ENCODE peak calls at places on chromosomes 16 and 17, in six cellular contexts. M is aorta, O is hepatic stellate cell, J is fibroblast of the conjunctiva, I is NCI-H69, D is NCI-H146. B is an unnamed sample.

GRCh38 chr17:45930420-45930951 is 36.1 kb downstream of the MAPT start:
- DNase-seq in J (no peak), M (no peak), D (no peak), I (no peak), O (no peak), B (no peak)

GRCh38 chr16:85303354-85303883 is 191.1 kb upstream of the CIBAR2 start:
- DNase-seq in I (peak), M (peak), J (no peak), O (peak), D (no peak), B (peak)

GRCh38 chr17:38455288-38455915 is 27.1 kb downstream of the ARHGAP23 start:
- DNase-seq in D (peak), J (no peak), I (peak), O (no peak), M (no peak), B (no peak)

GRCh38 chr16:50509521-50510341 is 38.5 kb upstream of the NKD1 start:
- DNase-seq in D (no peak), J (no peak), M (no peak), O (no peak), I (peak), B (peak)

GRCh38 chr16:73572135-73572534 is 524.2 kb upstream of the ZFHX3 start:
- DNase-seq in M (peak), D (no peak), I (peak), J (no peak), O (no peak), B (no peak)

GRCh38 chr16:1746693-1747195 is 24.6 kb downstream of the NME3 start:
- DNase-seq in M (no peak), D (no peak), I (no peak), O (no peak), J (no peak), B (no peak)

GRCh38 chr17:68020451-68020779 is 15.1 kb upstream of the KPNA2 start:
- DNase-seq in D (no peak), M (no peak), J (no peak), I (peak), O (peak), B (no peak)

GRCh38 chr16:76378020-76378419 is 100.8 kb downstream of the CNTNAP4 start:
- DNase-seq in M (no peak), I (no peak), O (no peak), J (no peak), D (no peak), B (no peak)

GRCh38 chr17:50557265-50558029 is 3.1 kb upstream of the CACNA1G start:
- DNase-seq in I (peak), O (no peak), D (no peak), M (no peak), J (no peak), B (no peak)

GRCh38 chr16:28082624-28083023 is 19.1 kb upstream of the GSG1L start:
- DNase-seq in J (no peak), D (no peak), I (no peak), M (no peak), O (no peak), B (no peak)

GRCh38 chr16:84115919-84116719 is 623 bp downstream of the MBTPS1 start:
- DNase-seq in O (peak), D (peak), I (peak), J (no peak), M (no peak), B (peak)

GRCh38 chr17:47875011-47875471 is 21.0 kb upstream of the SP2 start:
- DNase-seq in I (peak), J (no peak), O (no peak), M (no peak), D (no peak), B (no peak)

B was measured in activated naive CD4-positive, alpha-beta T cell treated with anti-CD3 and anti-CD28 coated beads for 36 hours.